ENCODE peak calls at places on chromosome 19, in four cellular contexts. K is osteoblast, T is kidney, Y is tibial artery. R is an unnamed sample.

GRCh38 chr19:47253970-47254369 is 2.4 kb upstream of the CCDC9 start:
- DNase-seq in K (peak; percentile 58), T (no peak), Y (no peak), R (no peak)

GRCh38 chr19:39792999-39793546 is 14.4 kb downstream of the LEUTX start:
- DNase-seq in K (peak; percentile 91), T (peak; percentile 84), Y (peak; percentile 79), R (peak; percentile 68)

GRCh38 chr19:47512183-47512947 is 2.5 kb downstream of the NAPA start:
- DNase-seq in K (no peak), T (no peak), Y (peak; percentile 60), R (peak; percentile 78)

GRCh38 chr19:10911579-10912363 is 16.7 kb downstream of the YIPF2 start:
- DNase-seq in K (peak; percentile 44), T (no peak), Y (no peak), R (no peak)

GRCh38 chr19:46717716-46718143 is 816 bp upstream of the PRKD2 start:
- DNase-seq in K (no peak), T (no peak), Y (no peak), R (no peak)

GRCh38 chr19:4174212-4174894 is 8.0 kb downstream of the SIRT6 start:
- DNase-seq in K (peak; percentile 54), T (no peak), Y (no peak), R (no peak)

GRCh38 chr19:47020992-47021496 is 1.4 kb downstream of the NPAS1 start:
- DNase-seq in K (peak; percentile 93), T (no peak), Y (no peak), R (no peak)

GRCh38 chr19:5851302-5851701 is at the start of gene FUT3:
- DNase-seq in K (peak; percentile 39), T (no peak), Y (no peak), R (no peak)

GRCh38 chr19:4376991-4377781 is 23.2 kb downstream of the SH3GL1 start:
- DNase-seq in K (peak; percentile 84), T (peak; percentile 73), Y (no peak), R (peak; percentile 40)

GRCh38 chr19:54662730-54663129 is at the start of gene LILRB4:
- DNase-seq in K (no peak), T (no peak), Y (peak; percentile 52), R (no peak)

GRCh38 chr19:3234800-3235199 is 10.3 kb downstream of the CELF5 start:
- DNase-seq in K (peak; percentile 68), T (no peak), Y (no peak), R (no peak)

GRCh38 chr19:18741566-18742121 is 49.5 kb downstream of the COMP start:
- DNase-seq in K (no peak), T (peak; percentile 96), Y (no peak), R (no peak)

GRCh38 chr19:23822735-23823134 is 64.0 kb upstream of the ZNF681 start:
- DNase-seq in K (no peak), T (no peak), Y (no peak), R (no peak)

GRCh38 chr19:10836478-10837325 is 690 bp upstream of the TMED1 start:
- DNase-seq in K (peak; percentile 86), T (peak; percentile 96), Y (peak; percentile 71), R (peak; percentile 93)

GRCh38 chr19:17314007-17314589 is 4.7 kb downstream of the DDA1 start:
- DNase-seq in K (peak; percentile 42), T (no peak), Y (no peak), R (no peak)

DNA sequence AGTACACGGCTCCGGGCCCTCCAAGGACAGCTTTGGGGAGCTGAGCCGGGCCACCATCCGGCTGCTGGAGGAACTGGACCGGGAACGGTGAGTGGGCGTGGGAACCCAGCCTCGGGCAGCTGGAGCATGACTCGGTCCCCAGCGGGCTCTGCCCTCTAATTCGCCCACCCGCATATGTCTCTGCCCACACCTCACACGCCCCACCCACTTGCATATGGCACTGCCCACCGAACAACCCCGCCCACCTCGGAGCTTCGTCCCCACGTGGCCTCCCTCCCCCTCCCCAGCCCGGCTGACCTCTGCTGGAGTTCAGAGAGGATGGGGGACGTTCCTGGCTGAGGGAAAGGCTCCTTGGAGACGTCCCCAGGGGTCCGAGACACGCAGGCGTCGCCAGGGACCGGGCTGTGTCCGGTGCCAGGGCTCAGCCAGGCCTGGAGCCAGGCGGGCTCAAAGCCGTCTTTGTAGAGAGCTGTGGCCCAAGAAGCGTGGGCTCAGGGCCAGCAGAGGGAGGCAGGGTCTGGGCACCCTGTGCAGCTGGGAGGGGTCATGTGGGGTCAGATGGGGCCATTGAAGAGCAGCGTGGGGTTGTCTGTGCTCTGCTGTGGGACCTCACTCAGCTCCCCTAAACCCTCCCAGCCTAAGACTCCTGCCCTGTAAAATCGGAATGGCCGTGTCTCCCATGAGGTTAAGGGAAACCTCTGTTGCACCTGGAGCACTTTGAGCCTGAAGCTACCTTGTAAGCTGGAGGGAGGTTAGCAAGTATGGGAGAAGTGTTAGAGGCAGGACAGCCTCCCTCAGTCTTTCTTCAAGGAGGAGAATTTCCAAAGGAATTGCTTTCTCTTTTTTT is 3.8 kb downstream of the APC2 start:
- DNase-seq in K (peak; percentile 99), T (no peak), Y (no peak), R (no peak)
- TF ChIP-seq CTCF in K (no peak), T (no peak), Y (no peak), R (no peak)

DNA sequence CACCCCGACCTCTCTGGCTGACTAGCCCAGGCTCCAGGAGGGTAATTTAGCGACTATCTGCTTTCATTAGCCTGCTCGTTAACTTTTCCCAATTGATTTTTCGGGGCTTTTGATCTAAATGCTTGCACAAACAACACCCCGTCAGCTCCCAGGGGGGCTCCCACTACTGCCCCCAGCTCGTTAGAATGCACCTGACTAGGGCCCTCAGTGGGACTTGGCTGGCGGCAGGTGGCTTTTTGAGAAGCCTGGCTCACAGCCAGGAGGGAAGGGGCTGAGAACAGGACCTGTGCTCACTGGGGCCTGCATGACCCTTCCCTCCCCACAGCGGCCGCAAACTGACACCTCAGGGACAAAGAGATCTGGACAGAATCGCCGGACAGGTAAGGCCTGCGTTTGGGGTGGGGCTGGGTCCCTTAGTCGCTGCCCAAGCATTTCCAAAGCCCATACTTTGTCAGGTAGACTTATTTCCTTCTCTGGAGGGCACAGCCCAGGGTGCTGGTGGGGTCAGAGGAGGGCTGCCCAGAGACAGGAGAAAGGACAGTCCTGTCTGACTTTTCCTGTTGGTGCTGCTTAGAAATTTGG is 7.6 kb upstream of the CD79A start:
- DNase-seq in K (no peak), T (peak; percentile 55), Y (no peak), R (no peak)
- H3K9me3 ChIP-seq in K (no peaks in the 10 kb centered on the region), T (no peaks in the 10 kb centered on the region), Y (no peaks in the 10 kb centered on the region), R (no peaks in the 10 kb centered on the region)

GRCh38 chr19:883661-884211 is 9.3 kb downstream of the MED16 start:
- DNase-seq in K (no peak), T (peak; percentile 90), Y (no peak), R (no peak)
- TF ChIP-seq CTCF in K (no peak), T (no peak), Y (no peak), R (no peak)

DNA sequence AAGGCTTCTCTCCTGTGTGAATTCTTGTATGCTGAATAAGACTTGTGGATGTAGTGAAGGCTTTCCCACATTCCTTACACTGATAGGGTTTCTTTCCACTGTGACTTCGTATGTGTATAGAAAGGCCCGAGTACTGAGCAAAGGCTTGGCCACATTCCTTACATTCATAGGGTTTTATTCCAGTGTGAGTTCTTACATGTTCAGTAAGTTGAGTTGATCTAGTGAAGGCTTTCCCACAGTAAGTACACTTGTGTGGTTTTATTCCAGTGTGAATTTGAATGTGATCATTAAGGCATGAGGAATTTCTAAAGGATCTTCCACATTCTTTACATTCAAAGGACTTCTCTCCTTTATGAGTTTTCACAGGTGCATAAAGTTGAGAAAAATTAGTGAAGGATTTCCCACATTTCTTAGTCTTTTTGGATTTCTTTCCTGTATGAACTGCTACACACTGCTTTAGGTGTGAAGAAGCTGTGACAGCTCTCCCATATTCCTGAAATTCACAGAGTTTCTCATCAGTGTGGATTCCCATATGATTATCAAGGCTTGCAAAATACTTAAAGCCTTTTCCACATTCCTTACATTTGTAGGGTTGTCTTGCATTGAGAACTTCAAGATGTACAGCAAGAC is 10.4 kb downstream of the ZNF561 start:
- DNase-seq in K (no peak), T (no peak), Y (no peak), R (no peak)
- H3K9me3 ChIP-seq in K (peaks cover 49% of the 10 kb centered on the region), T (peaks cover 52% of the 10 kb centered on the region), Y (peaks cover 68% of the 10 kb centered on the region), R (peaks cover 5% of the 10 kb centered on the region)

DNA sequence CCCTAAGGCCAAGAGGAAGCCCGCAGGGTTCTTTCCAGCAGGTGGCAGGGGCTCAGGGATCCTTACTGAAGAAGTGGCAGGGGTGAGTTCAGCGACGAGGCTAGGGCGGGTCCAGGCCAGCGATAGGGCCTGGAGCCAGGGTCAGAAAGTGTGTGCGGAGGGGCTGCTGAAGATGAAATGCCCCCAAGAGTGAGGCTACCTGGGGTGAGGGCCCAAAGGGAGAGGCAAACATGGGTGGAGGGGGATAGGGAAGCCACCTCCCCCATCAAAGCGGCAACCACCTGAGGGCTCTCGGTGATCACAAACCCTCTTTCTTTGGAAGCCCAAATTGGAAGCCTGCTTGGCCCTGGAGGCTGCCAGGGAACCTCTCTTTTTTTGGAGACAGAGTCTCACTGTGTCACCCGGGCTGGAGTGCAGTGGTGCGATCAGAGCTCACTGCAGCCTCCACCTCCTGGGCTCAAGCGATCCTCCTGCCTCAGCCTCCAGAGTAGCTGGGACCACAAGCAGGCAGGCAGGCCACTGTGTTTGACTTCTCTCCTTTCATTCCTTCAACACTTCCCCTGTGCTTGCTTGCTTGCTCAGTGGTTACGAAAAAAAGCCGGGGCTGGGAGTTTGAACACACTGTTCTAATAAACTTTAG is 1.2 kb upstream of the ATP8B3 start:
- DNase-seq in K (no peak), T (no peak), Y (no peak), R (no peak)
- TF ChIP-seq CTCF in K (no peak), T (no peak), Y (no peak), R (no peak)

GRCh38 chr19:14322889-14323463 is 58.3 kb upstream of the ADGRE5 start:
- DNase-seq in K (no peak), T (no peak), Y (no peak), R (no peak)

GRCh38 chr19:14315433-14315832 is 65.8 kb upstream of the ADGRE5 start:
- DNase-seq in K (no peak), T (no peak), Y (no peak), R (no peak)

GRCh38 chr19:14320253-14320652 is 61.0 kb upstream of the ADGRE5 start:
- DNase-seq in K (no peak), T (no peak), Y (no peak), R (no peak)

GRCh38 chr19:14317157-14317556 is 64.1 kb upstream of the ADGRE5 start:
- DNase-seq in K (peak; percentile 46), T (no peak), Y (no peak), R (no peak)

GRCh38 chr19:14318873-14319272 is 62.4 kb upstream of the ADGRE5 start:
- DNase-seq in K (peak; percentile 85), T (no peak), Y (no peak), R (no peak)
- H3K9me3 ChIP-seq in K (no peaks in the 10 kb centered on the region), T (peaks cover 8% of the 10 kb centered on the region), Y (peaks cover 6% of the 10 kb centered on the region), R (no peaks in the 10 kb centered on the region)

DNA sequence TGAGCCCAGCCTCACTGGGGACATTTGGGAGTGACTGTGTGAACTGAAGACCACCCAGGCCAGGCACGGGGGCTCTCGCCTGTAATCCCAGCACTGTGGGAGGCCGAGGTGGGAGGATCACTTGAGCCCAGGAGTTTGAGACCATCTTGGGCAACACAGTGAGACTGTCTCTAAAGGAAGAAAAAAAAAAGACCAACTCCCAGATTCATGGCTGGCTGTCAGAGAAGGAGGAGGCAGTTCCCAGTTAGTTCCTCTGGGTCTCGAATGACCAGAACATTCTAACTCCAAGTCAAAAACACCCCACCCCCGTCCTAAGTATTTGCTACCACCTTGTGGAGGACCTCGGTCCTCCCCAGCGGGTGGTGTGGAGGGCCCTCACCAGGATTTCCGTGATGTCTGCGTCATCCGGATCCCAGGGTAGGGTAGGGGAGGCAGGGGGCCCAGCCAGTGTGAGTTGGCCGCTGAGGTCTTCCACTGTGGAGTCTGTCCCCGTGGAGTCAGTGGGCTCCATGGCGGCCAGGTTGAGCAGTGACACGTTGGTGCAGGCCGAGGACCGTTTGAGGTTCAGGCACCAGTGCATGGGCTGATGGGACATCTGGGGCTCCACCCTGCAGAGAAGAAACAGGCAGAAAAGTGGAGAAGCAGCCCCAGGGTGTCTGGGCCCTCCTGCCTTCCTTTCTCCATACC is 1.3 kb downstream of the TSKS start:
- DNase-seq in K (no peak), T (no peak), Y (peak; percentile 40), R (peak; percentile 20)
- TF ChIP-seq CTCF in K (peak; percentile 17), T (no peak), Y (no peak), R (no peak)

R was measured in fibroblast of lung.